ENCODE peak calls at places on chromosomes 12 and 14, in six cellular contexts. Y is GM23338, N is K562, Z is GM12878, Q is HepG2, K is H1. C is an unnamed sample.

GRCh38 chr14:63343878-63344277 is 25.1 kb upstream of the GPHB5 start:
- DNase-seq in Z (no peak), Y (no peak), K (no peak), N (no peak), Q (no peak), C (no peak)

GRCh38 chr14:90625445-90625844 is 190.8 kb downstream of the TTC7B start:
- DNase-seq in Y (no peak), K (no peak), Z (no peak), Q (no peak), N (no peak), C (no peak)

GRCh38 chr14:50619569-50620141 is 48.5 kb downstream of the SAV1 start:
- DNase-seq in Y (peak), Z (peak), N (no peak), Q (peak), K (no peak), C (no peak)

GRCh38 chr12:104651812-104652211 is 195.1 kb downstream of the CHST11 start:
- DNase-seq in N (no peak), Z (no peak), Q (no peak), K (no peak), Y (no peak), C (no peak)

GRCh38 chr14:29442720-29443119 is 484.9 kb downstream of the PRKD1 start:
- DNase-seq in K (no peak), Y (no peak), N (no peak), Q (no peak), Z (no peak), C (no peak)

GRCh38 chr12:117850048-117850447 is 118.7 kb downstream of the KSR2 start:
- DNase-seq in N (peak), Y (peak), K (peak), Z (no peak), Q (peak), C (peak)

GRCh38 chr14:55807059-55807499 is 227.1 kb downstream of the KTN1 start:
- DNase-seq in Y (no peak), N (peak), Q (peak), K (no peak), Z (no peak), C (no peak)

GRCh38 chr12:123532021-123532420 is 1.5 kb downstream of the RILPL1 start:
- DNase-seq in Z (peak), Q (no peak), K (no peak), N (no peak), Y (no peak), C (no peak)

GRCh38 chr12:7160183-7160582 is 29.3 kb upstream of the PEX5 start:
- DNase-seq in N (no peak), Q (no peak), Z (no peak), Y (no peak), K (no peak), C (no peak)

GRCh38 chr14:61178226-61179060 is 102.7 kb downstream of the TMEM30B start:
- DNase-seq in Y (no peak), K (no peak), N (no peak), Z (no peak), Q (peak), C (no peak)

GRCh38 chr14:58244556-58245387 is at the start of gene PSMA3:
- DNase-seq in Z (peak), Q (peak), Y (peak), K (peak), N (peak), C (peak)

GRCh38 chr14:69877492-69877891 is 1.7 kb upstream of the SMOC1 start:
- DNase-seq in Z (no peak), Q (no peak), K (no peak), Y (peak), N (peak), C (no peak)
- TF ChIP-seq CREB1 in Z (no peak), Q (no peak), K (no peak), Y (no peak), N (no peak), C (no peak)

GRCh38 chr12:1645819-1646218 is 16.8 kb downstream of the WNT5B start:
- DNase-seq in K (no peak), N (no peak), Z (no peak), Y (no peak), Q (no peak), C (no peak)

GRCh38 chr12:1651946-1652345 is 22.9 kb downstream of the WNT5B start:
- DNase-seq in Z (no peak), N (no peak), Q (no peak), Y (no peak), K (no peak), C (no peak)

GRCh38 chr12:1655225-1655788 is 26.3 kb downstream of the WNT5B start:
- DNase-seq in K (no peak), Z (no peak), Y (no peak), Q (no peak), N (no peak), C (no peak)

GRCh38 chr12:1646908-1647669 is 18.1 kb downstream of the WNT5B start:
- DNase-seq in Q (no peak), N (no peak), K (no peak), Z (no peak), Y (no peak), C (no peak)

GRCh38 chr12:1650954-1651353 is 21.9 kb downstream of the WNT5B start:
- DNase-seq in N (no peak), K (no peak), Y (no peak), Z (no peak), Q (no peak), C (no peak)
- TF ChIP-seq CREB1 in N (no peak), K (no peak), Y (no peak), Z (no peak), Q (no peak), C (no peak)

GRCh38 chr12:132438139-132438700 is 51.7 kb upstream of the FBRSL1 start:
- DNase-seq in Y (no peak), Q (no peak), K (no peak), N (no peak), Z (no peak), C (no peak)

GRCh38 chr12:132436791-132437251 is 53.1 kb upstream of the FBRSL1 start:
- DNase-seq in Z (no peak), Y (no peak), K (no peak), Q (no peak), N (no peak), C (no peak)

GRCh38 chr12:132433641-132434395 is 56.1 kb upstream of the FBRSL1 start:
- DNase-seq in Q (no peak), K (no peak), Z (no peak), N (no peak), Y (no peak), C (no peak)

GRCh38 chr12:132437252-132438138 is 52.5 kb upstream of the FBRSL1 start:
- DNase-seq in K (peak), Q (peak), Y (peak), Z (no peak), N (no peak), C (peak)

GRCh38 chr12:132435486-132436187 is 54.3 kb upstream of the FBRSL1 start:
- DNase-seq in K (no peak), Q (no peak), Y (no peak), Z (no peak), N (no peak), C (no peak)
- TF ChIP-seq CREB1 in K (no peak), Q (no peak), Y (no peak), Z (no peak), N (no peak), C (no peak)

GRCh38 chr14:101125719-101126375 is 222.3 kb upstream of the RTL1 start:
- DNase-seq in K (peak), Q (no peak), Z (no peak), N (no peak), Y (no peak), C (no peak)
- TF ChIP-seq CREB1 in K (no peak), Q (no peak), Z (no peak), N (no peak), Y (no peak), C (no peak)

C was measured in WTC11.